ENCODE peak calls at places on chromosomes 2 and 18, in four cellular contexts. G is GM12878, S is K562, U is HepG2. Z is an unnamed sample.

GRCh38 chr2:1742300-1742679 is 2.0 kb downstream of the PXDN start:
- DNase-seq in G (no peak), U (no peak), S (no peak), Z (no peak)

GRCh38 chr2:6410265-6410664 is 455.4 kb downstream of the CMPK2 start:
- DNase-seq in G (no peak), U (no peak), S (no peak), Z (no peak)

GRCh38 chr18:2882201-2882600 is 35.4 kb downstream of the EMILIN2 start:
- DNase-seq in U (no peak), G (no peak), S (no peak), Z (no peak)

GRCh38 chr2:241639385-241639784 is 1.9 kb downstream of the ATG4B start:
- DNase-seq in S (no peak), U (no peak), G (no peak), Z (no peak)

GRCh38 chr18:39945076-39945475 is 2010.0 kb upstream of the PIK3C3 start:
- DNase-seq in S (no peak), G (no peak), U (no peak), Z (no peak)

GRCh38 chr2:109264595-109265328 is 135.8 kb downstream of the SH3RF3 start:
- DNase-seq in G (no peak), U (peak), S (no peak), Z (no peak)

GRCh38 chr2:974454-974853 is 23.8 kb downstream of the SNTG2 start:
- DNase-seq in U (no peak), G (no peak), S (no peak), Z (no peak)

GRCh38 chr2:181456660-181457120 is 496 bp upstream of the ITGA4 start:
- DNase-seq in U (no peak), S (no peak), G (peak), Z (no peak)

GRCh38 chr18:28201056-28201455 is 24.1 kb upstream of the CDH2 start:
- DNase-seq in G (no peak), S (no peak), U (no peak), Z (no peak)

GRCh38 chr2:26978061-26978596 is 7.7 kb downstream of the MAPRE3 start:
- DNase-seq in G (no peak), U (no peak), S (peak), Z (no peak)

GRCh38 chr2:75522543-75523312 is 38.0 kb downstream of the EVA1A start:
- DNase-seq in U (peak), G (no peak), S (no peak), Z (no peak)

GRCh38 chr18:13281406-13281805 is 62.8 kb downstream of the LDLRAD4 start:
- DNase-seq in G (no peak), U (no peak), S (no peak), Z (no peak)
- TF ChIP-seq JUNB in G (no peak), U (no peak), S (no peak), Z (no peak)

DNA sequence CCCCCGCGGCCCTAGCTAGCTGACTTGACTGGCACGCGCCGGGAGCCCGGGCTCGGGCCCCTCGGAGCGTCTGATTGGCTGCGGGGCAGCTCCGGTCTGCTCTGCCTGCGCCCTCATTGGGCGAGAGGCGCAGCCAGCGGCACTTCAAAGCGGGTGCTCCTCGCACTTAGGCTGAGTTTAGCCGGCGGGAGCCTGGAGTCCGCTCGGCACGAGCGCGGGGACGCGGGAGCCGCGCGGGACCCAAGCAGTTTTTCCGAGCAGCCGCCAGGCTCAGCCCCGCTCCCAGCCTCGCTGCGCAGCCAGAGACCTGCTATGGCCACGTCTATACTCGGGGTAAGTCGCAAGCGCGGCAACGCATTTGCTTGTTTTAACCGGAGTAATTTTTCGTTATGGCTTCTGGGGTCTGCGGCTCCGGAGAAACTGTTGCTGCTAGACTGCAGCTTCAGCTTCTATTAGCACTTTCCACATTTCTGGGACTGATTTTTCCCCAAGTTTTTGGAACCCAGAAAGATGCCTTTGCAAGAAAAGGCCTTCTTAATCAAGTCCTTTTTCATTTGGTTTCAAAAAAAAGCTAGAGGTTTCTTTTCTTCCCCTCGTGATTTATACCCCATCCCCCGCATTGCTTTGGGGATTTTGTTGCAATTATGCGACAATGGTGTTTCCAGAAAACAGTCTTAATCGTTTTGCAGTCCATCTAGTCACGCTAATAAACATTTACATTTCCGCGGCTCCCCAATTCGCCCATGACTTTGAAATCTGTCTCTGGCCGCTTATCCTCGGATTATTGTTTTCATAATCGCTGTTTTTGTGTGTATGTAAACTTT is at the start of gene SP9:
- DNase-seq in G (no peak), U (peak), S (peak), Z (peak)
- TF ChIP-seq RAD21 in G (no peak), U (no peak), S (no peak), Z (peak)

DNA sequence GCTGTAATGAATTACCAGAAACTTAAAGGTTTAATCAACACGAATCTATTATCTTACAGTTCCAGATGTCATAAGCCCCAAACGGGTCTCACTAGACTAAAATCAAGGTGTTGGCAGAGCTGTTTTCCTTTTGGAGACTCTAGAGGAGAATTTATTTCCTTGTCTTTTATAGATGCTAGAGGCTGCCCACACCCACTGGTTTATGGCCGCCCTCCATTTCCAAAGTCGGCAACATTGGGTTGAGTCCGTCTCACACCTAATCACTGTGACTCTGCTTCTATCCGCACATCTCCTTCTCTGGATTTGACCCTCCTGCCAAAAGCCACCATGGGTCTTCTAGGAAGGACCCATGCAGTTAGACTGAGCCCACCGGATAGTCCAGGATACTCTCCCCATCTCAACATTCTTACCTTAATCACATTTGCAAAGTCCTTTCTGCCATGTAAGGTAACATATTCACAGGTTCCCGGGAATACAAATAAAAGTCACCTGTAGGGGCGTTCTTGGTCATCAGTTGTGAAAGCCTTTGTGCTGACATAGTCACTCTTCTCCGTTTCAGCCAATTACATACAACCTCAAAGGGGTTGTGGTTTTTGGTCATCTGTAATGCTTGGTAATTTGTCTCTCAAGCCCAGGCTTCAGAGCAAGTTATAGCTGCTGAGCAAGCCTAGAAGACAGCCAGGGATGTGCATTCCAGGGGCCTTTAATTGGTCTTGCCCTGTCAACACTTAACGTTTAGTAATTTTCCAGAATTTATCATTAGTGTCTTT is 179.4 kb downstream of the ANTXR1 start:
- DNase-seq in U (no peak), S (no peak), G (no peak), Z (no peak)
- TF ChIP-seq JUNB in U (no peak), S (no peak), G (no peak), Z (no peak)

GRCh38 chr2:143839456-143839855 is 680.5 kb downstream of the ZEB2 start:
- DNase-seq in U (no peak), S (no peak), G (no peak), Z (no peak)
- TF ChIP-seq RAD21 in U (no peak), S (no peak), G (no peak), Z (no peak)

GRCh38 chr2:39380525-39381150 is 56.4 kb downstream of the MAP4K3 start:
- DNase-seq in S (no peak), U (no peak), G (no peak), Z (no peak)

GRCh38 chr2:39377226-39377939 is 59.7 kb downstream of the MAP4K3 start:
- DNase-seq in G (peak), U (no peak), S (peak), Z (no peak)

GRCh38 chr2:39381653-39382052 is 55.4 kb downstream of the MAP4K3 start:
- DNase-seq in G (no peak), U (no peak), S (no peak), Z (no peak)

GRCh38 chr2:39378968-39379367 is 58.1 kb downstream of the MAP4K3 start:
- DNase-seq in G (no peak), U (no peak), S (no peak), Z (no peak)

GRCh38 chr2:39379643-39380524 is 57.2 kb downstream of the MAP4K3 start:
- DNase-seq in S (peak), G (peak), U (peak), Z (peak)
- TF ChIP-seq JUNB in S (no peak), G (no peak), U (no peak), Z (no peak)

DNA sequence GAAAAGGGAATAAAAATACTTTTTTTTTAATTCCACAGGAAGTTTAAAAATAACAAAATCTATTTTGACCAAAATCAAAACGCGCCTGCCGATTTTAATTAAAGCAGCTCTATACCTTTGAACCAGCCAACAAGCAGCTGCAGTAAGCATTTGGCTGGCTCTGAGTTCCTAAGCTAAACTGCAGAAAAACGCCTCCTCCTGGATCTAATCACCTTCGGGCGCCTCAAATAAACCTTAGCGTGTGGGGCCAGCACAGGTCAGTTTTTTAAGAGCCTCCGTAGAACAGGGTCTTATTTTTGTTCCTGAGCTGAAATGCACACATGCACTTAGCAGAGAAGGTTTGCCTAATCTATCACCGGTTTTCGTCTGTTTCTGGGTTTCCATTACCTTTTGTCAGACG is 64.8 kb upstream of the HNRNPA3 start:
- DNase-seq in U (no peak), S (no peak), G (no peak), Z (no peak)
- TF ChIP-seq RAD21 in U (no peak), S (no peak), G (no peak), Z (no peak)

GRCh38 chr18:78878335-78878734 is 101.3 kb upstream of the SALL3 start:
- DNase-seq in U (no peak), G (no peak), S (no peak), Z (no peak)

GRCh38 chr18:78873916-78874505 is 105.6 kb upstream of the SALL3 start:
- DNase-seq in G (no peak), U (no peak), S (no peak), Z (no peak)

GRCh38 chr18:78876868-78877267 is 102.8 kb upstream of the SALL3 start:
- DNase-seq in S (no peak), G (no peak), U (no peak), Z (no peak)

GRCh38 chr18:78875998-78876650 is 103.5 kb upstream of the SALL3 start:
- DNase-seq in S (no peak), U (no peak), G (no peak), Z (no peak)

GRCh38 chr18:78875268-78875997 is 104.2 kb upstream of the SALL3 start:
- DNase-seq in S (peak), U (peak), G (no peak), Z (no peak)
- TF ChIP-seq JUNB in S (no peak), U (no peak), G (no peak), Z (no peak)

GRCh38 chr2:235493775-235494715 is at the start of gene AGAP1:
- DNase-seq in S (peak), G (no peak), U (peak), Z (peak)
- TF ChIP-seq RAD21 in S (no peak), G (no peak), U (peak), Z (no peak)